ENCODE peak calls at places on chromosomes 11 and 22, in ten cellular contexts. One of them, this sample, is unnamed. For H3K4me1, the result is how much of the 10 kb centered on the place peaks cover.

GRCh38 chr22:38754247-38755154 is 1.3 kb downstream of the SUN2 start:
- DNase-seq in neuronal stem cell: no peak
- DNase-seq in neural progenitor cell: peak
- DNase-seq in right lobe of liver: peak
- DNase-seq in CD8-positive, alpha-beta memory T cell: no peak
- DNase-seq in CD8-positive, alpha-beta T cell: peak
- DNase-seq in heart left ventricle: peak
- DNase-seq in fibroblast of lung: peak
- DNase-seq in adrenal gland: peak
- DNase-seq in A549: no peak
- DNase-seq in this sample: peak

GRCh38 chr11:35235944-35236666 is 97.1 kb downstream of the CD44 start:
- DNase-seq in neuronal stem cell: no peak
- DNase-seq in neural progenitor cell: no peak
- DNase-seq in right lobe of liver: peak
- DNase-seq in CD8-positive, alpha-beta memory T cell: peak
- DNase-seq in CD8-positive, alpha-beta T cell: peak
- DNase-seq in heart left ventricle: no peak
- DNase-seq in fibroblast of lung: no peak
- DNase-seq in adrenal gland: no peak
- DNase-seq in A549: peak
- DNase-seq in this sample: no peak

GRCh38 chr11:70637186-70637800 is 239.0 kb downstream of the CTTN start:
- DNase-seq in neuronal stem cell: no peak
- DNase-seq in neural progenitor cell: peak
- DNase-seq in right lobe of liver: no peak
- DNase-seq in CD8-positive, alpha-beta memory T cell: no peak
- DNase-seq in CD8-positive, alpha-beta T cell: no peak
- DNase-seq in heart left ventricle: no peak
- DNase-seq in fibroblast of lung: no peak
- DNase-seq in adrenal gland: no peak
- DNase-seq in A549: no peak
- DNase-seq in this sample: no peak

GRCh38 chr22:48827228-48827810 is 1000.4 kb downstream of the BRD1 start:
- DNase-seq in neuronal stem cell: no peak
- DNase-seq in neural progenitor cell: no peak
- DNase-seq in right lobe of liver: no peak
- DNase-seq in CD8-positive, alpha-beta memory T cell: no peak
- DNase-seq in CD8-positive, alpha-beta T cell: no peak
- DNase-seq in heart left ventricle: no peak
- DNase-seq in fibroblast of lung: no peak
- DNase-seq in adrenal gland: no peak
- DNase-seq in A549: no peak
- DNase-seq in this sample: no peak

GRCh38 chr11:119788911-119789560 is 60.0 kb upstream of the NECTIN1 start:
- DNase-seq in neuronal stem cell: no peak
- DNase-seq in neural progenitor cell: no peak
- DNase-seq in right lobe of liver: no peak
- DNase-seq in CD8-positive, alpha-beta memory T cell: no peak
- DNase-seq in CD8-positive, alpha-beta T cell: no peak
- DNase-seq in heart left ventricle: no peak
- DNase-seq in fibroblast of lung: no peak
- DNase-seq in adrenal gland: no peak
- DNase-seq in A549: no peak
- DNase-seq in this sample: peak

GRCh38 chr11:115616941-115617340 is 112.7 kb upstream of the CADM1 start:
- DNase-seq in neuronal stem cell: no peak
- DNase-seq in neural progenitor cell: no peak
- DNase-seq in right lobe of liver: no peak
- DNase-seq in CD8-positive, alpha-beta memory T cell: no peak
- DNase-seq in CD8-positive, alpha-beta T cell: no peak
- DNase-seq in heart left ventricle: peak
- DNase-seq in fibroblast of lung: peak
- DNase-seq in adrenal gland: peak
- DNase-seq in A549: no peak
- DNase-seq in this sample: peak

GRCh38 chr11:117851091-117851490 is 25.4 kb downstream of the FXYD6 start:
- DNase-seq in neuronal stem cell: no peak
- DNase-seq in neural progenitor cell: peak
- DNase-seq in right lobe of liver: no peak
- DNase-seq in CD8-positive, alpha-beta memory T cell: no peak
- DNase-seq in CD8-positive, alpha-beta T cell: no peak
- DNase-seq in heart left ventricle: no peak
- DNase-seq in fibroblast of lung: peak
- DNase-seq in adrenal gland: peak
- DNase-seq in A549: no peak
- DNase-seq in this sample: no peak

GRCh38 chr11:1949302-1949701 is 2.2 kb downstream of the MRPL23 start:
- DNase-seq in neuronal stem cell: no peak
- DNase-seq in neural progenitor cell: no peak
- DNase-seq in right lobe of liver: peak
- DNase-seq in CD8-positive, alpha-beta memory T cell: no peak
- DNase-seq in CD8-positive, alpha-beta T cell: no peak
- DNase-seq in heart left ventricle: no peak
- DNase-seq in fibroblast of lung: no peak
- DNase-seq in adrenal gland: no peak
- DNase-seq in A549: no peak
- DNase-seq in this sample: no peak

GRCh38 chr11:125968363-125968762 is 22.5 kb downstream of the VSIG10L2 start:
- DNase-seq in neuronal stem cell: no peak
- DNase-seq in neural progenitor cell: no peak
- DNase-seq in right lobe of liver: no peak
- DNase-seq in CD8-positive, alpha-beta memory T cell: no peak
- DNase-seq in CD8-positive, alpha-beta T cell: no peak
- DNase-seq in heart left ventricle: no peak
- DNase-seq in fibroblast of lung: peak
- DNase-seq in adrenal gland: no peak
- DNase-seq in A549: no peak
- DNase-seq in this sample: no peak

GRCh38 chr11:109267293-109268095 is 154.5 kb upstream of the C11orf87 start:
- DNase-seq in neuronal stem cell: no peak
- DNase-seq in neural progenitor cell: no peak
- DNase-seq in right lobe of liver: no peak
- DNase-seq in CD8-positive, alpha-beta memory T cell: no peak
- DNase-seq in CD8-positive, alpha-beta T cell: no peak
- DNase-seq in heart left ventricle: no peak
- DNase-seq in fibroblast of lung: no peak
- DNase-seq in adrenal gland: no peak
- DNase-seq in A549: no peak
- DNase-seq in this sample: no peak

GRCh38 chr11:118214210-118214914 is 10.4 kb downstream of the JAML start:
- DNase-seq in neuronal stem cell: no peak
- DNase-seq in neural progenitor cell: no peak
- DNase-seq in right lobe of liver: no peak
- DNase-seq in CD8-positive, alpha-beta memory T cell: no peak
- DNase-seq in CD8-positive, alpha-beta T cell: no peak
- DNase-seq in heart left ventricle: peak
- DNase-seq in fibroblast of lung: no peak
- DNase-seq in adrenal gland: peak
- DNase-seq in A549: no peak
- DNase-seq in this sample: no peak

GRCh38 chr11:70854201-70854600 is 398.2 kb downstream of the SHANK2 start:
- DNase-seq in neuronal stem cell: no peak
- DNase-seq in neural progenitor cell: no peak
- DNase-seq in right lobe of liver: no peak
- DNase-seq in CD8-positive, alpha-beta memory T cell: no peak
- DNase-seq in CD8-positive, alpha-beta T cell: no peak
- DNase-seq in heart left ventricle: no peak
- DNase-seq in fibroblast of lung: no peak
- DNase-seq in adrenal gland: no peak
- DNase-seq in A549: no peak
- DNase-seq in this sample: no peak

GRCh38 chr11:94583885-94584500 is 16.8 kb downstream of the PIWIL4 start:
- DNase-seq in neuronal stem cell: no peak
- DNase-seq in neural progenitor cell: no peak
- DNase-seq in right lobe of liver: no peak
- DNase-seq in CD8-positive, alpha-beta memory T cell: no peak
- DNase-seq in CD8-positive, alpha-beta T cell: no peak
- DNase-seq in heart left ventricle: no peak
- DNase-seq in fibroblast of lung: no peak
- DNase-seq in adrenal gland: no peak
- DNase-seq in A549: no peak
- DNase-seq in this sample: no peak

GRCh38 chr11:17350455-17351170 is 987 bp upstream of the NCR3LG1 start:
- DNase-seq in neuronal stem cell: no peak
- DNase-seq in neural progenitor cell: no peak
- DNase-seq in right lobe of liver: no peak
- DNase-seq in CD8-positive, alpha-beta memory T cell: no peak
- DNase-seq in CD8-positive, alpha-beta T cell: no peak
- DNase-seq in heart left ventricle: no peak
- DNase-seq in fibroblast of lung: peak
- DNase-seq in adrenal gland: no peak
- DNase-seq in A549: no peak
- DNase-seq in this sample: no peak

GRCh38 chr22:17845340-17845739 is 71.1 kb upstream of the BID start:
- DNase-seq in neuronal stem cell: no peak
- DNase-seq in neural progenitor cell: no peak
- DNase-seq in right lobe of liver: no peak
- DNase-seq in CD8-positive, alpha-beta memory T cell: no peak
- DNase-seq in CD8-positive, alpha-beta T cell: no peak
- DNase-seq in heart left ventricle: no peak
- DNase-seq in fibroblast of lung: no peak
- DNase-seq in adrenal gland: no peak
- DNase-seq in A549: no peak
- DNase-seq in this sample: no peak

GRCh38 chr11:9250139-9250582 is 15.0 kb downstream of the DENND5A start:
- DNase-seq in neuronal stem cell: no peak
- DNase-seq in neural progenitor cell: no peak
- DNase-seq in right lobe of liver: no peak
- DNase-seq in CD8-positive, alpha-beta memory T cell: no peak
- DNase-seq in CD8-positive, alpha-beta T cell: no peak
- DNase-seq in heart left ventricle: no peak
- DNase-seq in fibroblast of lung: no peak
- DNase-seq in adrenal gland: no peak
- DNase-seq in A549: no peak
- DNase-seq in this sample: no peak

GRCh38 chr11:2507212-2507901 is 62.5 kb downstream of the KCNQ1 start:
- DNase-seq in neuronal stem cell: no peak
- DNase-seq in neural progenitor cell: no peak
- DNase-seq in right lobe of liver: no peak
- DNase-seq in CD8-positive, alpha-beta memory T cell: no peak
- DNase-seq in CD8-positive, alpha-beta T cell: peak
- DNase-seq in heart left ventricle: peak
- DNase-seq in fibroblast of lung: no peak
- DNase-seq in adrenal gland: no peak
- DNase-seq in A549: no peak
- DNase-seq in this sample: no peak

DNA sequence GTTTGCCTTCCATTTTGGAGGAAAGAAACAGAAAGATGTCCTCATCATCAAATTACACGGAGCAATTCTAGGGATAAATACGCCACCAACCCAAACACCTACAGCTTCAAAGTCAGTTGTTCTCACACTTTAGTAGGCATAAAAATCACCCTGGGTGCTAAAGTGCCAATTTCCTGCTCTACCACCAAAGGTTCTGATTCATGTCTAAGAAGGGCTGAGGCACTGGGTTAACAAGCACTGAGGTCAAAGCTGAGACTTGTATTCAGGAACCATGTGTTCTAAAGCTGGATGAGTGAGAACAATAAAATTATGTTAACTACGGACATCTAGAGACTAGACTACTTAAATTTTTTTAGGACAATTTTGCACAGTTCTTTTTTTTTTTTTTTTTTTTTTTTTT is 127.6 kb downstream of the MPPED2 start:
- DNase-seq in neuronal stem cell: no peak
- DNase-seq in neural progenitor cell: no peak
- DNase-seq in right lobe of liver: no peak
- DNase-seq in CD8-positive, alpha-beta memory T cell: no peak
- DNase-seq in CD8-positive, alpha-beta T cell: no peak
- DNase-seq in heart left ventricle: no peak
- DNase-seq in fibroblast of lung: no peak
- DNase-seq in adrenal gland: no peak
- DNase-seq in A549: no peak
- DNase-seq in this sample: no peak
- H3K4me1 ChIP-seq in neuronal stem cell: under half
- H3K4me1 ChIP-seq in neural progenitor cell: under half
- H3K4me1 ChIP-seq in right lobe of liver: under half
- H3K4me1 ChIP-seq in CD8-positive, alpha-beta memory T cell: under half
- H3K4me1 ChIP-seq in CD8-positive, alpha-beta T cell: under half
- H3K4me1 ChIP-seq in heart left ventricle: under half
- H3K4me1 ChIP-seq in fibroblast of lung: under half
- H3K4me1 ChIP-seq in adrenal gland: under half
- H3K4me1 ChIP-seq in A549: under half
- H3K4me1 ChIP-seq in this sample: under half

GRCh38 chr11:73310076-73310475 is 2.0 kb downstream of the ARHGEF17 start:
- DNase-seq in neuronal stem cell: no peak
- DNase-seq in neural progenitor cell: no peak
- DNase-seq in right lobe of liver: no peak
- DNase-seq in CD8-positive, alpha-beta memory T cell: no peak
- DNase-seq in CD8-positive, alpha-beta T cell: no peak
- DNase-seq in heart left ventricle: no peak
- DNase-seq in fibroblast of lung: no peak
- DNase-seq in adrenal gland: no peak
- DNase-seq in A549: no peak
- DNase-seq in this sample: no peak
- H3K4me3 ChIP-seq in neuronal stem cell: peak
- H3K4me3 ChIP-seq in neural progenitor cell: peak
- H3K4me3 ChIP-seq in right lobe of liver: peak
- H3K4me3 ChIP-seq in CD8-positive, alpha-beta memory T cell: no peak
- H3K4me3 ChIP-seq in CD8-positive, alpha-beta T cell: no peak
- H3K4me3 ChIP-seq in heart left ventricle: peak
- H3K4me3 ChIP-seq in fibroblast of lung: peak
- H3K4me3 ChIP-seq in adrenal gland: no peak
- H3K4me3 ChIP-seq in A549: no peak
- H3K4me3 ChIP-seq in this sample: no peak

DNA sequence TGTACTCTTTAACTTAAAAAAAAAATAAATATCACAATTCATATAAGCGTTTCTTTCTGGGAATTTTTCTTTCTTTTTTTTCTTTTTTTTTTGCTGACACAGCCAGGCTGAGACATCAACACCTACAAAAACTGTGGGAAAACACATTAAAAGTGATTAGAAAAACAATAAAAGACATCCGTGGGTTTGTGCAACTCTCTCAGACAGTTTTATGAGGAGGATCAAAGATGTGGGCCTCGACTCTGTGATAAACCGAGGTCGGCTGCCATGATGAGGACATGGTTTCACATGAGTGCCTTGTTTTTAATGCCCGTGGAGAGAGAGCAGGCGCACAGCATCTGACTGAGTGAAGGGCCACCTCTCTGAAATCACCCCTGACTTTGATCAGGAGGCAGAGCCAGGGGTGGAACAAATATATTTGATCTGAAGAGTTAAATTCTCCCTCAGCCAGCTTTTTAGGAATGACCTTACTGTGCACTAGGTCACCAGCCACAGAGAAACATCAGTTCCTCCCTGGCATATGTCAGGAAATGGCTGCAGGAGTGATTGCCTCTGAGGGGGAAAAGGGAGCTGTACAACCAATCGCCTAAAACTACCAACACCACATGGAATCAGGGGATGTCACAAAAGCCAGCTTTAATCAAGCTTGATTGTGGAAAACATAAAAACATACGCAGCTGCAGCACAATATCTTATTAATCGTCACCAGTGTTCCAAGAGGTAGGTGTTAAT is 164.8 kb downstream of the MAML2 start:
- DNase-seq in neuronal stem cell: no peak
- DNase-seq in neural progenitor cell: no peak
- DNase-seq in right lobe of liver: no peak
- DNase-seq in CD8-positive, alpha-beta memory T cell: no peak
- DNase-seq in CD8-positive, alpha-beta T cell: no peak
- DNase-seq in heart left ventricle: no peak
- DNase-seq in fibroblast of lung: no peak
- DNase-seq in adrenal gland: no peak
- DNase-seq in A549: no peak
- DNase-seq in this sample: no peak
- H3K4me1 ChIP-seq in neuronal stem cell: under half
- H3K4me1 ChIP-seq in neural progenitor cell: under half
- H3K4me1 ChIP-seq in right lobe of liver: under half
- H3K4me1 ChIP-seq in CD8-positive, alpha-beta memory T cell: under half
- H3K4me1 ChIP-seq in CD8-positive, alpha-beta T cell: under half
- H3K4me1 ChIP-seq in heart left ventricle: under half
- H3K4me1 ChIP-seq in fibroblast of lung: under half
- H3K4me1 ChIP-seq in adrenal gland: under half
- H3K4me1 ChIP-seq in A549: under half
- H3K4me1 ChIP-seq in this sample: under half

GRCh38 chr11:65225284-65226102 is 36.3 kb upstream of the POLA2 start:
- DNase-seq in neuronal stem cell: peak
- DNase-seq in neural progenitor cell: peak
- DNase-seq in right lobe of liver: peak
- DNase-seq in CD8-positive, alpha-beta memory T cell: peak
- DNase-seq in CD8-positive, alpha-beta T cell: peak
- DNase-seq in heart left ventricle: peak
- DNase-seq in fibroblast of lung: peak
- DNase-seq in adrenal gland: peak
- DNase-seq in A549: no peak
- DNase-seq in this sample: peak
- H3K4me3 ChIP-seq in neuronal stem cell: peak
- H3K4me3 ChIP-seq in neural progenitor cell: peak
- H3K4me3 ChIP-seq in right lobe of liver: peak
- H3K4me3 ChIP-seq in CD8-positive, alpha-beta memory T cell: peak
- H3K4me3 ChIP-seq in CD8-positive, alpha-beta T cell: peak
- H3K4me3 ChIP-seq in heart left ventricle: peak
- H3K4me3 ChIP-seq in fibroblast of lung: peak
- H3K4me3 ChIP-seq in adrenal gland: no peak
- H3K4me3 ChIP-seq in A549: no peak
- H3K4me3 ChIP-seq in this sample: peak

This sample was measured in BE2C.